ENCODE peak calls at places on chromosomes 2 and 18, in four cellular contexts. U, C, L and G are unnamed samples.

GRCh38 chr2:240399419-240400318 is 35.8 kb upstream of the GPC1 start:
- DNase-seq in C (no peak), U (no peak), L (no peak), G (no peak)

GRCh38 chr2:172087191-172087779 is 2.0 kb downstream of the DLX1 start:
- DNase-seq in C (no peak), U (no peak), L (no peak), G (no peak)

GRCh38 chr18:74957588-74958224 is 251.2 kb downstream of the PTGR3 start:
- DNase-seq in C (no peak), L (no peak), U (no peak), G (no peak)

GRCh38 chr2:28325567-28326468 is 66.8 kb upstream of the FOSL2 start:
- DNase-seq in L (no peak), C (peak; percentile 22), U (peak; percentile 65), G (no peak)

GRCh38 chr18:76395609-76396008 is 99.4 kb downstream of the ZNF516 start:
- DNase-seq in C (no peak), L (no peak), U (no peak), G (no peak)

GRCh38 chr2:98910349-98911125 is 25.5 kb downstream of the CRACDL start:
- DNase-seq in U (no peak), C (no peak), L (no peak), G (no peak)

GRCh38 chr2:100692381-100692780 is 127.6 kb upstream of the NPAS2 start:
- DNase-seq in C (no peak), U (no peak), L (peak; percentile 58), G (no peak)

GRCh38 chr18:79866889-79867574 is 69.3 kb downstream of the KCNG2 start:
- DNase-seq in L (no peak), U (no peak), C (no peak), G (no peak)

GRCh38 chr2:100935372-100935752 is 66.7 kb upstream of the RPL31 start:
- DNase-seq in L (no peak), C (no peak), U (no peak), G (no peak)

GRCh38 chr2:69073928-69074575 is 61.1 kb downstream of the ANTXR1 start:
- DNase-seq in C (no peak), L (peak; percentile 42), U (no peak), G (no peak)

GRCh38 chr18:61771861-61772260 is 120.9 kb downstream of the RNF152 start:
- DNase-seq in L (no peak), C (no peak), U (no peak), G (no peak)

GRCh38 chr2:169193624-169194023 is 124.3 kb downstream of the DHRS9 start:
- DNase-seq in C (no peak), L (no peak), U (no peak), G (no peak)

GRCh38 chr2:160288324-160288723 is 88.3 kb upstream of the ITGB6 start:
- DNase-seq in L (no peak), U (no peak), C (no peak), G (no peak)

GRCh38 chr2:236445678-236446077 is 123.9 kb upstream of the ACKR3 start:
- DNase-seq in U (no peak), L (no peak), C (peak; percentile 6), G (no peak)

GRCh38 chr18:55781481-55781957 is 193.5 kb upstream of the TCF4 start:
- DNase-seq in U (no peak), L (no peak), C (peak; percentile 11), G (peak; percentile 13)

GRCh38 chr18:80253871-80254492 is 6.7 kb upstream of the PARD6G start:
- DNase-seq in L (no peak), U (peak; percentile 23), C (peak; percentile 40), G (no peak)

GRCh38 chr2:197786010-197786877 is 1.1 kb upstream of the BOLL start:
- DNase-seq in C (no peak), U (no peak), L (no peak), G (no peak)

GRCh38 chr2:109415460-109416004 is 198.2 kb downstream of the SEPTIN10 start:
- DNase-seq in C (no peak), L (no peak), U (no peak), G (no peak)

GRCh38 chr18:13138822-13139139 is 79.8 kb upstream of the LDLRAD4 start:
- DNase-seq in U (no peak), L (peak; percentile 45), C (peak; percentile 3), G (no peak)

GRCh38 chr18:3453540-3454364 is 3.8 kb downstream of the TGIF1 start:
- DNase-seq in C (no peak), L (peak; percentile 96), U (no peak), G (no peak)

GRCh38 chr18:24704921-24705620 is 244.6 kb downstream of the HRH4 start:
- DNase-seq in U (no peak), L (no peak), C (no peak), G (no peak)

GRCh38 chr2:158464426-158465281 is 7.9 kb downstream of the PKP4 start:
- DNase-seq in C (peak; percentile 50), U (no peak), L (peak; percentile 40), G (no peak)

GRCh38 chr18:59091204-59091603 is 48.5 kb upstream of the SEC11C start:
- DNase-seq in L (no peak), U (no peak), C (no peak), G (no peak)

GRCh38 chr18:58525517-58525916 is 103.4 kb downstream of the ALPK2 start:
- DNase-seq in C (no peak), U (no peak), L (no peak), G (no peak)

GRCh38 chr2:10668402-10669012 is 21.3 kb downstream of the NOL10 start:
- DNase-seq in U (peak; percentile 57), C (peak; percentile 28), L (peak; percentile 58), G (peak; percentile 76)

GRCh38 chr18:46660955-46661749 is 4.1 kb upstream of the LOXHD1 start:
- DNase-seq in U (no peak), L (peak; percentile 4), C (no peak), G (no peak)

GRCh38 chr2:99605036-99605435 is 115.2 kb upstream of the REV1 start:
- DNase-seq in U (no peak), L (no peak), C (no peak), G (no peak)

GRCh38 chr18:36942264-36942663 is 113.3 kb downstream of the KIAA1328 start:
- DNase-seq in U (peak; percentile 18), L (peak; percentile 19), C (peak; percentile 56), G (peak; percentile 10)

GRCh38 chr2:16198166-16198912 is 258.0 kb downstream of the MYCN start:
- DNase-seq in L (no peak), C (no peak), U (no peak), G (no peak)

GRCh38 chr18:37322497-37323035 is 243.0 kb downstream of the CELF4 start:
- DNase-seq in U (peak; percentile 26), L (peak; percentile 31), C (peak; percentile 78), G (no peak)

GRCh38 chr2:217301142-217301541 is 441.3 kb upstream of the TNP1 start:
- DNase-seq in U (no peak), C (no peak), L (no peak), G (no peak)

GRCh38 chr2:9318461-9319337 is 104.6 kb downstream of the ITGB1BP1 start:
- DNase-seq in U (no peak), L (no peak), C (no peak), G (no peak)

GRCh38 chr2:159471340-159471739 is 145.0 kb downstream of the BAZ2B start:
- DNase-seq in L (no peak), C (no peak), U (no peak), G (no peak)

GRCh38 chr2:156589381-156590079 is 153.4 kb downstream of the GPD2 start:
- DNase-seq in C (no peak), U (peak; percentile 27), L (peak; percentile 31), G (peak; percentile 25)

GRCh38 chr18:21897811-21898210 is 157.2 kb downstream of the MIB1 start:
- DNase-seq in L (peak; percentile 56), U (peak; percentile 41), C (peak; percentile 58), G (peak; percentile 39)

GRCh38 chr18:44698518-44698917 is 17.8 kb downstream of the SETBP1 start:
- DNase-seq in L (no peak), C (no peak), U (no peak), G (no peak)

GRCh38 chr2:24024018-24024417 is 14.1 kb downstream of the MFSD2B start:
- DNase-seq in U (no peak), C (peak; percentile 32), L (peak; percentile 50), G (no peak)

GRCh38 chr2:120770641-120771040 is 35.0 kb downstream of the GLI2 start:
- DNase-seq in L (no peak), C (no peak), U (no peak), G (no peak)

GRCh38 chr18:11149441-11150270 is at the start of gene PIEZO2:
- DNase-seq in C (peak; percentile 36), U (no peak), L (peak; percentile 68), G (no peak)

GRCh38 chr2:95345066-95345414 is 47.9 kb downstream of the KCNIP3 start:
- DNase-seq in U (no peak), C (peak; percentile 23), L (no peak), G (no peak)

GRCh38 chr2:95346738-95347671 is 49.9 kb downstream of the KCNIP3 start:
- DNase-seq in C (peak; percentile 68), L (no peak), U (no peak), G (no peak)

GRCh38 chr2:95344656-95345055 is 47.5 kb downstream of the KCNIP3 start:
- DNase-seq in L (no peak), C (no peak), U (no peak), G (no peak)

GRCh38 chr2:95345415-95346235 is 48.5 kb downstream of the KCNIP3 start:
- DNase-seq in U (peak; percentile 60), C (peak; percentile 92), L (peak; percentile 29), G (peak; percentile 41)

GRCh38 chr2:95346236-95346737 is 49.1 kb downstream of the KCNIP3 start:
- DNase-seq in U (no peak), L (no peak), C (peak; percentile 93), G (no peak)
- H3K4me3 ChIP-seq in U (peak overlapping the region; percentile 48), L (peak overlapping the region; percentile 71), C (peak overlapping the region; percentile 45), G (peak overlapping the region; percentile 69)

GRCh38 chr2:199366406-199366805 is 91.3 kb downstream of the SATB2 start:
- DNase-seq in L (peak; percentile 41), C (no peak), U (no peak), G (no peak)
- TF ChIP-seq TCF7L2 in L (no peak), C (no peak), U (no peak), G (no peak)

GRCh38 chr2:202267495-202267894 is 1.9 kb downstream of the NOP58 start:
- DNase-seq in C (no peak), U (no peak), L (no peak), G (no peak)

GRCh38 chr2:202265467-202266277 is at the start of gene NOP58:
- DNase-seq in U (peak; percentile 92), C (peak; percentile 65), L (peak; percentile 97), G (peak; percentile 81)

GRCh38 chr2:202270487-202270886 is 4.9 kb downstream of the NOP58 start:
- DNase-seq in C (no peak), U (no peak), L (no peak), G (no peak)

DNA sequence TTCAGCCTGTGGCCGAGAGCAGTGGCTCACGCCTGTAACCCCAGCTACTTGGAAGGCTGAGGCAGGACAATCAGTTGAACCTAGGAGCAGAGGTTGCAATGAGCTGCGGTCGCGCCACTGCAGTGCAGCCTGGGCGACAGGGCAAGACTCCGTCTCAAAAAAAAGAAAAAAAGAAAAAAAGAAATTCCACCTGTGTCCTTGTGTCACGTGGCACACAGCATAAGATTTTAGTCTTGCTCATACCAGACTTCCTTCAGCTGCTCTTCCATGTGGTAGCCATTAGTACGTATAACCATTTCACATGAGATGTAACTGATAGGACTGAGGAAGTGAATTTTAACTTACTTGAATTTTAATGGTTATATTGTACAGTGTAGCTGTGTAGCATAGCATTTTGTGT is 4.0 kb downstream of the NOP58 start:
- DNase-seq in U (no peak), C (no peak), L (no peak), G (no peak)
- TF ChIP-seq POLR2AphosphoS5 in U (no peak), C (no peak), L (no peak), G (peak; percentile 12)

DNA sequence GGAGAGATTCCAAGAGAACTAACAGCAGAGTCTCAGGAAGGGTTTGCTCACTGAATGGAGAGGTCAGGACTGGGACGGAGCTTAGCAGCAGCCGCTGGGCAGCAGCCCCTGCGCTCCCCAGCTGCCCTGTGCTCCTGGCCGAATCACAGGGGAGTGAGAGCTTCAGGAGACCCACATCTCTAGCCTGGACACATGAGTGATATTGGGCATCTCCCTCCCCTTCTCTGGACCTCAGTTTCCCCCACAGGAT is 511 bp downstream of the MATN3 start:
- DNase-seq in L (no peak), C (no peak), U (no peak), G (no peak)
- H3K4me3 ChIP-seq in L (peak overlapping the region; percentile 89), C (no peak overlapping the region), U (no peak overlapping the region), G (peak overlapping the region; percentile 46)